ENCODE peak calls at places on chromosomes 2 and 18, in six cellular contexts. X, F, G, I, D and M are unnamed samples.

GRCh38 chr2:128357561-128358370 is 39.1 kb upstream of the HS6ST1 start:
- DNase-seq in X (no peak), D (no peak), F (no peak), G (no peak), I (no peak), M (no peak)

GRCh38 chr18:55753643-55754255 is 165.8 kb upstream of the TCF4 start:
- DNase-seq in I (no peak), F (no peak), D (no peak), X (peak), G (peak), M (no peak)

GRCh38 chr18:32469190-32469611 is 1.5 kb downstream of the GAREM1 start:
- DNase-seq in F (no peak), D (no peak), G (peak), I (peak), X (peak), M (no peak)

GRCh38 chr18:6876646-6877045 is 147.1 kb downstream of the ARHGAP28 start:
- DNase-seq in X (no peak), D (no peak), F (no peak), G (no peak), I (no peak), M (no peak)

GRCh38 chr2:16281451-16282330 is 341.3 kb downstream of the MYCN start:
- DNase-seq in D (peak), F (peak), X (peak), I (peak), G (no peak), M (peak)

GRCh38 chr2:172464340-172465129 is 37.1 kb downstream of the ITGA6 start:
- DNase-seq in X (no peak), G (peak), I (peak), F (no peak), D (no peak), M (no peak)

GRCh38 chr2:246489-247145 is 17.2 kb downstream of the SH3YL1 start:
- DNase-seq in G (peak), D (no peak), X (no peak), F (peak), I (peak), M (no peak)

GRCh38 chr2:217218269-217219140 is 358.6 kb upstream of the TNP1 start:
- DNase-seq in D (no peak), G (no peak), X (no peak), F (peak), I (no peak), M (no peak)

GRCh38 chr2:21330786-21331391 is 207.1 kb downstream of the TDRD15 start:
- DNase-seq in G (no peak), D (no peak), F (no peak), I (no peak), X (no peak), M (no peak)

GRCh38 chr2:17300141-17300540 is 218.1 kb downstream of the RAD51AP2 start:
- DNase-seq in F (no peak), I (no peak), X (peak), G (no peak), D (no peak), M (no peak)

GRCh38 chr2:232230557-232230956 is 148.0 kb upstream of the ALPP start:
- DNase-seq in X (no peak), I (peak), F (peak), D (peak), G (no peak), M (peak)
- TF ChIP-seq JUN in X (no peak), I (no peak), F (no peak), D (no peak), G (no peak), M (no peak)

GRCh38 chr2:8191427-8191826 is 490.4 kb upstream of the ID2 start:
- DNase-seq in I (no peak), G (no peak), X (no peak), F (no peak), D (no peak), M (no peak)
- TF ChIP-seq MAX in I (no peak), G (no peak), X (no peak), F (no peak), D (no peak), M (no peak)

GRCh38 chr18:75936862-75937261 is 509.4 kb upstream of the SMIM21 start:
- DNase-seq in F (no peak), D (no peak), X (no peak), G (no peak), I (no peak), M (no peak)

DNA sequence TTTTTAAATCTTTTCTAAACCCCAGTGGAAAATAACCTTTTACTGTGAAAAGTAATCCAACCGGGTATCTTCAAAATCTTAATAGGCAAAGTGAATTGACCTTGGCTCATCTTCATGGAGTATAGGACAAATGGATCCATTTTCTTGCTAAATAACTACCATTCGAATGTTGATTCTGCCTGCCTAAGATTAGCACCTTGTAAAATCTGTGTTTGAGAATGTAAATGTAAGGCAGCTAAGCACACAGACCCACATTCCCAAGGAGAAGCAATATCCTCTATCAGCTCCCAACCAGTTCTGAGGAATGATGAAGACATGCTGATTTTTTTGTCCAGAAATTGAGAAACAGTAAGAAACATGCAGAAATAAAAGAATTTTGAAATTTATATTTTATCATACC is 509.8 kb upstream of the SMIM21 start:
- DNase-seq in X (no peak), I (no peak), F (no peak), D (no peak), G (no peak), M (no peak)
- TF ChIP-seq JUN in X (no peak), I (no peak), F (no peak), D (no peak), G (no peak), M (no peak)

GRCh38 chr2:140392824-140393223 is 1612.6 kb upstream of the NXPH2 start:
- DNase-seq in G (no peak), F (no peak), I (peak), D (no peak), X (no peak), M (no peak)
- TF ChIP-seq MAX in G (no peak), F (no peak), I (no peak), D (no peak), X (no peak), M (no peak)

DNA sequence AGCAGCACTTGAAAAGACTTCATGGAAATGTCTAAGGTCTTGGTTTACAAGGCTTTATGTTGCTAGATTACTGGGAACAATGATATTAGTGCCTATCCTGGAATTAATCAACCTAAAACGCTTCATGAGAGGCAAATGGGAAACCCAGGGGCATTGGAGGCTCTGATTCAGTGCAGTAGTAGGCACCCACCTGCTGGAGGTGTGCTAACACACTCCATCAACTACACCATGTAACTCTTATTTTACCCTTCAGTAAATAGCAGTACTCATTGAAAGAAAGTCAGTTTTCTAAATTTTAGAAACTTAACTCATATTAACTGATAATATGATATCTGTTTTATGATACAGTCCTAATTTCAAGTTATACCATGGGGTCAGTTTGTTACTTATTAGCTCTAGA is 17.4 kb upstream of the HNRNPA3 start:
- DNase-seq in X (no peak), D (no peak), I (no peak), G (no peak), F (no peak), M (no peak)
- TF ChIP-seq JUN in X (no peak), D (no peak), I (no peak), G (no peak), F (no peak), M (no peak)

GRCh38 chr18:13889661-13890060 is 25.7 kb downstream of the MC2R start:
- DNase-seq in G (no peak), X (peak), F (no peak), D (no peak), I (peak), M (no peak)
- TF ChIP-seq MAX in G (no peak), X (no peak), F (no peak), D (no peak), I (no peak), M (no peak)

GRCh38 chr2:155100261-155100660 is 401.8 kb downstream of the KCNJ3 start:
- DNase-seq in I (no peak), D (no peak), F (no peak), G (no peak), X (no peak), M (no peak)
- TF ChIP-seq JUN in I (no peak), D (no peak), F (no peak), G (no peak), X (no peak), M (no peak)

GRCh38 chr18:3722662-3723433 is 272.9 kb downstream of the TGIF1 start:
- DNase-seq in G (no peak), D (no peak), X (no peak), F (no peak), I (peak), M (no peak)
- TF ChIP-seq MAX in G (no peak), D (no peak), X (no peak), F (no peak), I (no peak), M (no peak)

GRCh38 chr2:237616373-237617304 is 10.7 kb upstream of the LRRFIP1 start:
- DNase-seq in X (no peak), D (no peak), G (peak), I (no peak), F (no peak), M (no peak)
- TF ChIP-seq JUN in X (no peak), D (no peak), G (peak), I (no peak), F (no peak), M (no peak)